ENCODE peak calls at places on chromosomes 1 and 21, in six cellular contexts. G, Z, H, R, U and N are unnamed samples.

GRCh38 chr1:85555867-85556577 is 24.5 kb upstream of the CCN1 start:
- DNase-seq in Z (no peak), R (no peak), H (no peak), U (no peak), G (no peak), N (no peak)

GRCh38 chr1:16248603-16249534 is 11.9 kb upstream of the CPLANE2 start:
- DNase-seq in U (peak), R (peak), Z (peak), H (no peak), G (peak), N (peak)

GRCh38 chr1:207791290-207791689 is 39.4 kb downstream of the CD46 start:
- DNase-seq in G (no peak), Z (no peak), U (no peak), R (no peak), H (no peak), N (no peak)

GRCh38 chr1:235940282-235940681 is 73.6 kb upstream of the LYST start:
- DNase-seq in Z (no peak), H (no peak), R (no peak), U (no peak), G (no peak), N (no peak)

GRCh38 chr1:167949770-167950169 is 12.9 kb upstream of the MPC2 start:
- DNase-seq in H (no peak), U (no peak), R (no peak), Z (no peak), G (no peak), N (no peak)

GRCh38 chr1:113118266-113118665 is 45.3 kb downstream of the LRIG2 start:
- DNase-seq in Z (no peak), R (peak), H (no peak), G (no peak), U (no peak), N (no peak)

GRCh38 chr21:28805885-28806284 is 186.8 kb downstream of the LTN1 start:
- DNase-seq in Z (no peak), U (no peak), H (no peak), R (peak), G (no peak), N (no peak)

GRCh38 chr1:107677674-107678073 is 287.3 kb downstream of the VAV3 start:
- DNase-seq in R (no peak), G (no peak), U (no peak), H (no peak), Z (no peak), N (no peak)

GRCh38 chr21:38219049-38219628 is 37.7 kb upstream of the KCNJ15 start:
- DNase-seq in R (peak), Z (peak), G (peak), U (peak), H (peak), N (peak)

GRCh38 chr1:212485895-212486590 is 53.3 kb downstream of the NENF start:
- DNase-seq in Z (peak), U (peak), G (no peak), H (no peak), R (peak), N (no peak)

GRCh38 chr1:11238311-11238710 is 24.0 kb downstream of the MTOR start:
- DNase-seq in Z (no peak), U (no peak), G (no peak), H (no peak), R (no peak), N (no peak)

GRCh38 chr1:108877324-108877812 is 583 bp downstream of the GPSM2 start:
- DNase-seq in H (no peak), R (peak), U (no peak), G (no peak), Z (peak), N (no peak)

GRCh38 chr1:51101976-51102375 is at the start of gene C1orf185:
- DNase-seq in Z (no peak), H (no peak), U (no peak), R (peak), G (no peak), N (no peak)

GRCh38 chr1:108816049-108816882 is 40.6 kb downstream of the AKNAD1 start:
- DNase-seq in U (peak), H (no peak), Z (peak), G (no peak), R (peak), N (no peak)

GRCh38 chr1:27980216-27980820 is 20.5 kb downstream of the XKR8 start:
- DNase-seq in R (no peak), H (no peak), U (no peak), G (no peak), Z (no peak), N (no peak)

GRCh38 chr1:17059391-17060128 is 5.7 kb upstream of the SDHB start:
- DNase-seq in H (peak), U (peak), R (peak), Z (peak), G (peak), N (peak)

GRCh38 chr21:29155118-29155932 is 24.9 kb downstream of the MAP3K7CL start:
- DNase-seq in Z (no peak), G (no peak), U (no peak), H (no peak), R (peak), N (no peak)

GRCh38 chr1:225388372-225388771 is 39.5 kb downstream of the LBR start:
- DNase-seq in U (no peak), G (no peak), Z (no peak), H (no peak), R (peak), N (no peak)

GRCh38 chr1:209769171-209769904 is 13.5 kb downstream of the TRAF3IP3 start:
- DNase-seq in Z (peak), U (peak), H (peak), R (peak), G (peak), N (peak)

GRCh38 chr1:5720936-5721335 is 271.3 kb downstream of the NPHP4 start:
- DNase-seq in Z (no peak), U (no peak), G (no peak), H (no peak), R (no peak), N (no peak)

GRCh38 chr21:30243691-30244090 is 27.8 kb upstream of the CLDN8 start:
- DNase-seq in Z (no peak), G (no peak), H (no peak), U (no peak), R (no peak), N (no peak)

GRCh38 chr1:115377411-115377810 is 39.4 kb upstream of the NGF start:
- DNase-seq in Z (no peak), H (no peak), R (peak), G (no peak), U (no peak), N (no peak)

GRCh38 chr21:39650801-39651200 is 38.1 kb downstream of the B3GALT5 start:
- DNase-seq in Z (no peak), G (no peak), U (no peak), H (no peak), R (no peak), N (no peak)

GRCh38 chr1:2234762-2235113 is 6.6 kb downstream of the SKI start:
- DNase-seq in G (no peak), R (no peak), H (no peak), U (no peak), Z (no peak), N (no peak)

GRCh38 chr1:47190807-47191206 is 971 bp upstream of the PDZK1IP1 start:
- DNase-seq in Z (no peak), R (no peak), U (no peak), G (no peak), H (peak), N (no peak)

GRCh38 chr1:14238472-14239059 is 359.9 kb upstream of the KAZN start:
- DNase-seq in Z (no peak), R (no peak), H (no peak), U (no peak), G (no peak), N (no peak)

GRCh38 chr1:236451796-236452373 is 57.8 kb downstream of the EDARADD start:
- DNase-seq in U (no peak), R (no peak), G (peak), H (no peak), Z (no peak), N (peak)

GRCh38 chr1:35186239-35186638 is 6.7 kb downstream of the SFPQ start:
- DNase-seq in Z (no peak), R (no peak), U (no peak), H (no peak), G (no peak), N (no peak)

GRCh38 chr1:85303440-85304162 is 27.2 kb upstream of the BCL10 start:
- DNase-seq in U (no peak), H (no peak), Z (no peak), G (no peak), R (no peak), N (no peak)

GRCh38 chr1:182235952-182236650 is 155.5 kb downstream of the GLUL start:
- DNase-seq in R (no peak), Z (peak), G (no peak), U (no peak), H (no peak), N (no peak)

GRCh38 chr1:71987210-71987609 is 295.1 kb downstream of the NEGR1 start:
- DNase-seq in Z (no peak), H (no peak), G (no peak), U (no peak), R (no peak), N (no peak)

GRCh38 chr1:44689447-44689765 is 14.9 kb downstream of the ARMH1 start:
- DNase-seq in Z (no peak), G (no peak), H (no peak), U (no peak), R (no peak), N (no peak)

GRCh38 chr1:26537951-26538352 is 8.4 kb downstream of the RPS6KA1 start:
- DNase-seq in U (no peak), Z (peak), R (peak), G (peak), H (peak), N (peak)

GRCh38 chr1:109275706-109276345 is 7.1 kb downstream of the PSRC1 start:
- DNase-seq in Z (no peak), H (no peak), U (no peak), R (peak), G (no peak), N (no peak)

DNA sequence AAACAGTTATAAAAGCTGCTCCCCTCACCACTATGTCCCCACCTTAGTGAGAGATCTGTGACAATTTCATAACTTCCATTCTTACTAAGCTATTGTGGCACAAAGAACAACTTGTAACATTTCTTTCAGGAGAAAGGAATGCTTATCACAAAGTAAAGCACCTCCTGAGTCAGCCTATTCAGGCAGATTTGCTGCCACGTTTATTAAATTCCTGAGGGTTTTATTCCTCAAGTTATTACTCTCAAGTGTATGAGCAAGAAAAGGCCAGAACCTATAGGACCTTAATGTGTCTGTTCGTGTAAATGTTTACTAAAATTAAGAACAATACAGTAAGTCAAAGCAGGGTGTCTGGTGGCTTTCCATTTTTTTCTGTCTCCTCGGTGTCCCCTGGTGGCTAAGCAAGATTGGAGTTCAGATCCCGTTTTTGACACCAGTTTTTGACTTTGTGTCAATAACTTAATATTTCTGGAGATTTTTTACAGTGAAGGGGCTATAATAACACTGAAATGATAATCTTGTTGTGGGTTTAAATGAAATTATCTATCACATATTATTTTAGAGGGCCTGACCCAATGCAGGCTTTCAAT is 1539.6 kb downstream of the BRINP3 start:
- DNase-seq in G (no peak), R (no peak), U (peak), Z (no peak), H (no peak), N (no peak)
- TF ChIP-seq CTCF in G (no peak), R (no peak), U (peak), Z (peak), H (no peak), N (no peak)

DNA sequence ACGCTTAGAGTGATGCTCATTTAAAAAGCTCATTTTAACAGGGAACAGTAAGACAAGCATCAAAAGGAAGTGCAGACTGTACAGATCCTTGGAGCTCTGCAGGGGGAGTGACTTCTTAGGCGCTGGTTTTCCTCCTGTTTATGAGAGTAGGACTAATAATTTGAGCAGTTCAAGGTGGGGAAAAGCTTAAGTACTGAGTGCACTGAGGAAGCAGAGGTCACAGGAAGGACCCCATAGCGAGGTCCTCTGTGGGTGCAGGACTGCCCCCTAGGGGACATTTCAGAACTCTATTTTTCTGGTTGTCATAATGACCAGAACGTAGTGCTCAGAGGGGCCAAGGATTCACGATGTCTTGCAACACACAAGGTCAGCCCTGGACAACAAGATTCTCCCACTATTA is 112.1 kb downstream of the HLCS start:
- DNase-seq in U (no peak), Z (peak), R (peak), H (no peak), G (peak), N (peak)
- TF ChIP-seq CTCF in U (peak), Z (peak), R (peak), H (peak), G (peak), N (peak)

GRCh38 chr1:227789881-227790400 is 25.5 kb upstream of the PRSS38 start:
- DNase-seq in U (no peak), G (no peak), R (no peak), Z (no peak), H (peak), N (no peak)

GRCh38 chr1:227790868-227791267 is 24.6 kb upstream of the PRSS38 start:
- DNase-seq in U (no peak), G (no peak), H (no peak), Z (no peak), R (no peak), N (no peak)

GRCh38 chr1:227788279-227789041 is 27.0 kb upstream of the PRSS38 start:
- DNase-seq in H (no peak), G (peak), R (no peak), U (no peak), Z (peak), N (peak)

GRCh38 chr1:227787513-227788278 is 27.8 kb upstream of the PRSS38 start:
- DNase-seq in Z (peak), H (peak), R (peak), U (peak), G (peak), N (peak)

DNA sequence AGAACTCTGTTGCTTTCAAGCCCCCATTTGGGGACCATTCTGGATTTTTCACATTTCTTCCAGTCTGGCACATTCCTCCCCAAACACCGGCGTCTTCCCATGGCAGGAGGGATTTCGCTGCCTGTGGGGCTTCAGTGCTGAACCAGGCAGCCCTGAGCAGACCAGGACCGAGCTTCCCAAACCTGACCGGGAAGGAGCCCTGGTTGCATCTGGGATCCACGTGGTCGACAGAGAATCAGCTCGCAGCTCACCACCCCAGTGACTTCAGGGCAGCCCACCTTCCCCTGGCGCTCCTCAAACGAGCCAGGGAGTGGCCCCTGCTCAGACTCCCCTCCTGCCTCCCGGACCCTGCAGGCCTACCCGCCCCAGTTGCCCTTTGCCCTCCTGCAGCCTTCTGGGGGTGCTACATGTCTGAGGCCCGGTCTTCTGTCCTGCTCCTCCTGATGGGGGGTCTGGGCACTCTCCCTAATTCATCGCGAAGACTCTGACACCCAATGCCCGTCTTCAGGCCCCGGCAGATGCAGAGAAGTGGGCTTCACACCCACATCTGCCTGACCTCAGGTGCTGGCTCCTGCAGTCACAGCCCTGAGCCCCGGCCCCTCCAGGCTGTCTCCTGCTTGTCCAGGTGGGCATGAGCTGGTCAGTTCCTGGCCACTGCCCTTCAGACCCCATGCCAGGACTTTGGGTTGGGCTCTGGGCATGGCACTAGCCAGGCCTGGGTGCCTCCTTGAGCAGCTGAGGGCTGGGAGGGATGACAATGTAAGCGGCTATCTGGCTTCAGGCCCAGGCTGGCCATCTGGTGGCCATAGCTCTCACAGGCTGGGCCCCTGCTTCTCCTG is 26.2 kb upstream of the PRSS38 start:
- DNase-seq in R (no peak), G (peak), H (peak), U (no peak), Z (no peak), N (no peak)
- TF ChIP-seq CTCF in R (peak), G (no peak), H (no peak), U (no peak), Z (no peak), N (no peak)

DNA sequence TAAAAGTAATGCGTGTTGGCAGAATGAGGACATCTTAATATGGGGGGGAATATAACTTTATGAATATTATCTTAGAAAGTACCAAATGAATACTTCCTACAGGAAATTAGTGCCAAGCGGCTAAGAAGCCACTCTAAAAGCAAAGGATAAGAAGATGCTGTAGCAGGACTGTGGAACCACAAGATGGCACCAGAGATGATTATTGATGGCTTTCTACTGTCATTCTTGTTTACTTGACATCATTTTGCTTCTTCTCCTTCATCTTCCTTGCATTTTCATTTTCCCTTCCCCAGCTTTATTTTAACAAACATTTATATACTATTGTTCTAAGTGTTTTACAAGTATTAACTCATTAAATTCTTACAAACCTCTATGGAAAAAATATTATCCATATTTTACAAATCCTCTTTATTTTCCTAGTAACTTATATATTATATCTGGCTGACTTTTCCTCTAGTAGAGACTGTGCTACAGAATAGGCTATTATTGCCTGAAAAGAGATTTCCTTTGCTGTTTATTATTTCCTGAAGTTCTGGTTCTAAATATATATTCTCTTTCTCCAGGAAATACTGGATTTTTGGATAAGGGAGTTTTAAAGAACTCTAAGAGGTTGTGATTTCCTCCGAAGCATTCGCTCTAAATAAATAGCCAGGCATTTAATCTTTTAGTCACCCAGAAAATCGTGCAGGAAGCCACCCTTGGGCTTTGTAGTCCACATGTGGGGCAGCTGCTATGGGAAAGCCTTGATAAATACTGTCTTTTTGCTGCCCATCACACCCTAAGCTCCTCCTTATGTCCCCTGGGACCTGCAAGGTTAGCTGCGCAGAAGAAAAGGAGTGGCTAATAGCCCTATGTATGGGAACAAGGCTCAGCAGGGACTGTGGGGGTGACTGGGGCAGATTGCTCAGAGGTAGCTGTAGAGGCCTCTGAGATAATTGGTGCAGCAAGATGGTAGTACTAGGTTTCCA is 69.8 kb downstream of the TPR start:
- DNase-seq in Z (peak), G (peak), R (peak), U (no peak), H (no peak), N (peak)
- TF ChIP-seq CTCF in Z (peak), G (peak), R (peak), U (peak), H (peak), N (peak)

GRCh38 chr21:43717967-43718871 is 710 bp upstream of the PDXK start:
- DNase-seq in U (no peak), G (no peak), R (no peak), Z (no peak), H (no peak), N (no peak)
- TF ChIP-seq CTCF in U (no peak), G (no peak), R (no peak), Z (no peak), H (no peak), N (no peak)

DNA sequence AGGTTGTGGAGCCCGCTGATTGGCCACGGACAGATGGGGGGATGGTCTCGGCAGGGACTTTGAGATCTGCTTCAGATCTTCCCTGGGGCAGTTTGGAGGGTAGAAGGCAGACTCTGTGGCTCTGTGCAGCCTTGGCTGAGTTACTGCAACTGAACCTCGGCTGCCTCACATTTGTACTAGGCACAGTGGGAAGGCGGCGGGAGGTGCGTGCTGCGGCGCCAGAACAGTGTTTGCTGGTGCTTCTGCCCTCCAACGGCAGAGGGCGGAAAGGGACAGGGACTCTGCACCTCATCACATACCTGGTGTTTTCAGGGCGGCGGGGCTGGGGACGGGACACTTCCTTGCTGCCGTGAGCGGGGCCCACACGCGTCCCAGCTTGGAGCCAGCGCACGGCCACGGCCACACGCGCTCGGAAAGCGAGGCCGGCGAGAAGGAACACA is 26.2 kb downstream of the SLC66A1 start:
- DNase-seq in U (no peak), H (no peak), G (no peak), Z (peak), R (no peak), N (no peak)
- TF ChIP-seq CTCF in U (peak), H (no peak), G (no peak), Z (peak), R (no peak), N (no peak)

DNA sequence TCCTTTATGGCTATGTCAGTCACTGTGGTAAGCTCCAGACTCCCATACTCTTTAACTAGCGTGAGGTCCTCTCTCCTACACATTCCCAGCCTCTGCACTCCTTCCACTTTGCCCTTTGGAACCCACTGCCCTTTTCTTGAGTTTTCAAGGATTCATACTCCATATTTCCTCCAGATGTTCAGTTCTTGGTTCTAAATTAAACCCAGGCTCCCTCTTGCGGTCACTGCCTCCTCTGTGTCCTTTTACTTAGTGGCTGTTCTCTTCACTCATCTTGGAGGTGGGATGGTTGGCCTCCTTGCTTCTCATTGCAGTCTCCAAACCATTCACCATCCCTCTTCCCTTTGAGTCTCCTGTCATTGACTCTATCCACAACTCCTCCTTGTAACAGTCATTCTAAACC is 208.1 kb downstream of the TGFB2 start:
- DNase-seq in G (no peak), R (peak), Z (no peak), U (no peak), H (no peak), N (no peak)
- TF ChIP-seq CTCF in G (no peak), R (no peak), Z (no peak), U (no peak), H (no peak), N (no peak)